ENCODE peak calls at places on chromosomes 3 and 15, in five cellular contexts. One of them, this sample, is unnamed.

GRCh38 chr15:38242055-38242454 is 10.6 kb upstream of the SPRED1 start:
- DNase-seq in heart left ventricle: no peak
- DNase-seq in EL: no peak
- DNase-seq in RPMI7951: no peak
- DNase-seq in breast epithelium: no peak
- DNase-seq in this sample: no peak

GRCh38 chr3:151428386-151428785 is 32.5 kb downstream of the IGSF10 start:
- DNase-seq in RPMI7951: no peak
- DNase-seq in heart left ventricle: no peak
- DNase-seq in breast epithelium: no peak
- DNase-seq in EL: no peak
- DNase-seq in this sample: no peak

GRCh38 chr3:183193762-183194701 is 31.5 kb upstream of the LAMP3 start:
- DNase-seq in EL: peak; percentile 38
- DNase-seq in heart left ventricle: no peak
- DNase-seq in breast epithelium: no peak
- DNase-seq in RPMI7951: no peak
- DNase-seq in this sample: no peak

GRCh38 chr3:64398431-64398830 is 173.2 kb upstream of the PRICKLE2 start:
- DNase-seq in EL: peak; percentile 28
- DNase-seq in RPMI7951: peak; percentile 92
- DNase-seq in heart left ventricle: no peak
- DNase-seq in breast epithelium: no peak
- DNase-seq in this sample: no peak

GRCh38 chr3:24709921-24710320 is 215.3 kb upstream of the THRB start:
- DNase-seq in breast epithelium: no peak
- DNase-seq in RPMI7951: no peak
- DNase-seq in EL: no peak
- DNase-seq in heart left ventricle: peak; percentile 28
- DNase-seq in this sample: no peak

GRCh38 chr3:134666466-134666865 is 15.6 kb upstream of the KY start:
- DNase-seq in RPMI7951: peak; percentile 71
- DNase-seq in breast epithelium: no peak
- DNase-seq in heart left ventricle: no peak
- DNase-seq in EL: peak; percentile 76
- DNase-seq in this sample: no peak

GRCh38 chr3:15501126-15501525 is 20.4 kb downstream of the COLQ start:
- DNase-seq in heart left ventricle: peak; percentile 69
- DNase-seq in breast epithelium: no peak
- DNase-seq in RPMI7951: no peak
- DNase-seq in EL: no peak
- DNase-seq in this sample: peak; percentile 22

GRCh38 chr15:73127302-73127936 is 75.2 kb downstream of the NEO1 start:
- DNase-seq in heart left ventricle: no peak
- DNase-seq in RPMI7951: peak; percentile 42
- DNase-seq in breast epithelium: no peak
- DNase-seq in EL: peak; percentile 28
- DNase-seq in this sample: peak; percentile 34

GRCh38 chr15:60582370-60583036 is 103.6 kb upstream of the ICE2 start:
- DNase-seq in EL: no peak
- DNase-seq in breast epithelium: no peak
- DNase-seq in heart left ventricle: no peak
- DNase-seq in RPMI7951: no peak
- DNase-seq in this sample: no peak

GRCh38 chr15:78620021-78620838 is 566 bp downstream of the CHRNA3 start:
- DNase-seq in RPMI7951: no peak
- DNase-seq in EL: no peak
- DNase-seq in heart left ventricle: no peak
- DNase-seq in breast epithelium: no peak
- DNase-seq in this sample: peak; percentile 65

GRCh38 chr15:74529911-74530310 is 11.1 kb upstream of the ARID3B start:
- DNase-seq in heart left ventricle: no peak
- DNase-seq in RPMI7951: no peak
- DNase-seq in breast epithelium: no peak
- DNase-seq in EL: peak; percentile 57
- DNase-seq in this sample: no peak

GRCh38 chr3:146052791-146053310 is 108.1 kb downstream of the PLOD2 start:
- DNase-seq in RPMI7951: no peak
- DNase-seq in heart left ventricle: no peak
- DNase-seq in breast epithelium: no peak
- DNase-seq in EL: no peak
- DNase-seq in this sample: no peak

GRCh38 chr15:57112178-57112577 is 193.7 kb downstream of the TCF12 start:
- DNase-seq in EL: peak; percentile 7
- DNase-seq in heart left ventricle: no peak
- DNase-seq in RPMI7951: peak; percentile 29
- DNase-seq in breast epithelium: no peak
- DNase-seq in this sample: no peak

GRCh38 chr3:8651418-8652322 is 7.1 kb upstream of the SSUH2 start:
- DNase-seq in RPMI7951: no peak
- DNase-seq in EL: no peak
- DNase-seq in breast epithelium: no peak
- DNase-seq in heart left ventricle: no peak
- DNase-seq in this sample: peak; percentile 34

GRCh38 chr15:89196994-89197393 is 24.4 kb downstream of the RLBP1 start:
- DNase-seq in EL: no peak
- DNase-seq in heart left ventricle: no peak
- DNase-seq in breast epithelium: no peak
- DNase-seq in RPMI7951: no peak
- DNase-seq in this sample: peak; percentile 36

GRCh38 chr15:75646944-75647364 is 758 bp upstream of the SNX33 start:
- DNase-seq in RPMI7951: no peak
- DNase-seq in heart left ventricle: peak; percentile 66
- DNase-seq in EL: no peak
- DNase-seq in breast epithelium: peak; percentile 56
- DNase-seq in this sample: no peak

GRCh38 chr3:34882764-34883163 is 756.6 kb upstream of the ARPP21 start:
- DNase-seq in heart left ventricle: no peak
- DNase-seq in EL: no peak
- DNase-seq in RPMI7951: no peak
- DNase-seq in breast epithelium: no peak
- DNase-seq in this sample: peak; percentile 33

GRCh38 chr15:76158815-76159214 is 99.0 kb downstream of the TMEM266 start:
- DNase-seq in RPMI7951: no peak
- DNase-seq in heart left ventricle: no peak
- DNase-seq in breast epithelium: no peak
- DNase-seq in EL: no peak
- DNase-seq in this sample: no peak

GRCh38 chr3:63706321-63707085 is 54.0 kb downstream of the SNTN start:
- DNase-seq in RPMI7951: peak; percentile 91
- DNase-seq in EL: peak; percentile 61
- DNase-seq in breast epithelium: no peak
- DNase-seq in heart left ventricle: no peak
- DNase-seq in this sample: no peak

GRCh38 chr3:146470424-146470990 is 1.1 kb upstream of the PLSCR2 start:
- DNase-seq in heart left ventricle: no peak
- DNase-seq in breast epithelium: no peak
- DNase-seq in EL: no peak
- DNase-seq in RPMI7951: no peak
- DNase-seq in this sample: no peak

GRCh38 chr15:72315706-72316370 is 4.1 kb downstream of the CELF6 start:
- DNase-seq in breast epithelium: no peak
- DNase-seq in EL: no peak
- DNase-seq in heart left ventricle: no peak
- DNase-seq in RPMI7951: peak; percentile 30
- DNase-seq in this sample: peak; percentile 91

GRCh38 chr15:89812847-89813320 is 1.8 kb downstream of the ANPEP start:
- DNase-seq in breast epithelium: no peak
- DNase-seq in heart left ventricle: no peak
- DNase-seq in RPMI7951: no peak
- DNase-seq in EL: no peak
- DNase-seq in this sample: no peak

GRCh38 chr3:60240558-60240957 is 1010.7 kb downstream of the FHIT start:
- DNase-seq in heart left ventricle: no peak
- DNase-seq in RPMI7951: no peak
- DNase-seq in breast epithelium: no peak
- DNase-seq in EL: no peak
- DNase-seq in this sample: no peak

GRCh38 chr15:64893481-64894394 is 18.0 kb upstream of the ANKDD1A start:
- DNase-seq in EL: peak; percentile 93
- DNase-seq in heart left ventricle: peak; percentile 97
- DNase-seq in RPMI7951: peak; percentile 91
- DNase-seq in breast epithelium: peak; percentile 81
- DNase-seq in this sample: peak; percentile 34

GRCh38 chr15:84112025-84112424 is 123.5 kb upstream of the GOLGA6L4 start:
- DNase-seq in RPMI7951: peak; percentile 60
- DNase-seq in EL: peak; percentile 3
- DNase-seq in breast epithelium: no peak
- DNase-seq in heart left ventricle: no peak
- DNase-seq in this sample: no peak

GRCh38 chr15:74869726-74870407 is 3.3 kb downstream of the SCAMP2 start:
- DNase-seq in EL: no peak
- DNase-seq in heart left ventricle: peak; percentile 83
- DNase-seq in RPMI7951: peak; percentile 61
- DNase-seq in breast epithelium: no peak
- DNase-seq in this sample: no peak

GRCh38 chr3:55481918-55482495 is 5.1 kb downstream of the WNT5A start:
- DNase-seq in heart left ventricle: peak; percentile 30
- DNase-seq in RPMI7951: peak; percentile 51
- DNase-seq in EL: peak; percentile 81
- DNase-seq in breast epithelium: no peak
- DNase-seq in this sample: no peak

GRCh38 chr3:128489860-128490649 is 2.9 kb downstream of the GATA2 start:
- DNase-seq in EL: peak; percentile 63
- DNase-seq in heart left ventricle: peak; percentile 47
- DNase-seq in breast epithelium: peak; percentile 51
- DNase-seq in RPMI7951: peak; percentile 39
- DNase-seq in this sample: peak; percentile 67

GRCh38 chr3:132624790-132625189 is 27.7 kb downstream of the ACKR4 start:
- DNase-seq in RPMI7951: no peak
- DNase-seq in heart left ventricle: no peak
- DNase-seq in breast epithelium: no peak
- DNase-seq in EL: no peak
- DNase-seq in this sample: no peak

GRCh38 chr15:84747423-84748273 is 744 bp upstream of the ZNF592 start:
- DNase-seq in heart left ventricle: peak; percentile 90
- DNase-seq in breast epithelium: peak; percentile 73
- DNase-seq in EL: peak; percentile 72
- DNase-seq in RPMI7951: peak; percentile 76
- DNase-seq in this sample: peak; percentile 83

This sample was measured in BE2C.